ENCODE peak calls at places on chromosome 21, in ten cellular contexts. Z is neuronal stem cell; F is GM12891; W is uterus; Q is stimulated activated CD8-positive, alpha-beta memory T cell treated with anti-CD3 and anti-CD28 coated beads, Interleukin-7, amount 100 ng/mL, for 1 hour; M is tibial artery; T is nephron progenitor cell; O is LoVo; K is activated CD4-positive, alpha-beta T cell treated with anti-CD3 and anti-CD28 coated beads, Interleukin-2, amount 10 ng/mL, durations not matched to agents 7 days and 5 days; Y is hippocampal formation. R is an unnamed sample.

GRCh38 chr21:36166705-36167104 is 10.1 kb downstream of the DOP1B start:
- DNase-seq in Q (no peak), O (no peak), F (no peak), Y (no peak), K (no peak), T (peak; percentile 26), W (no peak), Z (no peak), M (no peak), R (no peak)

GRCh38 chr21:33418686-33419085 is 15.5 kb downstream of the IFNGR2 start:
- DNase-seq in Q (no peak), T (no peak), O (no peak), Z (no peak), M (peak; percentile 89), F (no peak), Y (no peak), K (no peak), W (peak; percentile 77), R (no peak)

GRCh38 chr21:33428669-33429068 is 25.5 kb downstream of the IFNGR2 start:
- DNase-seq in F (no peak), W (no peak), M (peak; percentile 82), O (no peak), Q (no peak), K (no peak), Z (no peak), Y (no peak), T (no peak), R (no peak)

GRCh38 chr21:25373126-25374082 is 233.9 kb downstream of the MRPL39 start:
- DNase-seq in O (no peak), T (no peak), K (no peak), Z (no peak), M (no peak), F (no peak), Q (no peak), Y (no peak), W (no peak), R (no peak)

GRCh38 chr21:16634522-16634914 is 878.3 kb upstream of the CXADR start:
- DNase-seq in O (no peak), Z (no peak), M (no peak), Y (no peak), W (no peak), F (no peak), K (no peak), T (no peak), Q (no peak), R (no peak)

GRCh38 chr21:46211786-46212720 is 16.5 kb downstream of the LSS start:
- DNase-seq in Q (no peak), T (no peak), M (peak; percentile 58), F (no peak), O (no peak), K (no peak), Z (no peak), Y (no peak), W (peak; percentile 11), R (no peak)

GRCh38 chr21:31335957-31336738 is 7.9 kb downstream of the TIAM1 start:
- DNase-seq in M (no peak), K (no peak), T (no peak), Q (no peak), Z (no peak), O (peak; percentile 29), F (no peak), W (no peak), Y (no peak), R (peak; percentile 12)

GRCh38 chr21:39715804-39716397 is 29.1 kb upstream of the IGSF5 start:
- DNase-seq in K (peak; percentile 57), Y (no peak), W (peak; percentile 22), O (peak; percentile 61), Z (peak; percentile 44), F (no peak), Q (no peak), T (peak; percentile 72), M (no peak), R (no peak)